ENCODE peak calls at places on chromosomes 11 and 22, in six cellular contexts. I is A549, H is IMR-90, U is HepG2, T is K562, K is GM12878. Q is an unnamed sample.

GRCh38 chr11:45388472-45388871 is 102.3 kb upstream of the SYT13 start:
- DNase-seq in T (no peak), K (no peak), I (no peak), H (no peak), U (no peak), Q (no peak)

GRCh38 chr11:77107950-77108349 is 5.3 kb downstream of the OMP start:
- DNase-seq in H (peak), I (peak), U (peak), K (no peak), T (no peak), Q (no peak)

GRCh38 chr22:42919199-42919598 is 62.1 kb upstream of the ARFGAP3 start:
- DNase-seq in T (peak), K (no peak), U (peak), I (peak), H (no peak), Q (no peak)

GRCh38 chr22:49322231-49322630 is 505.4 kb downstream of the BRD1 start:
- DNase-seq in K (no peak), H (no peak), T (no peak), I (no peak), U (no peak), Q (no peak)

GRCh38 chr11:134332189-134332631 is 422 bp downstream of the GLB1L2 start:
- DNase-seq in U (no peak), H (no peak), I (no peak), T (peak), K (no peak), Q (peak)

GRCh38 chr11:116578971-116579687 is 193.7 kb downstream of the BUD13 start:
- DNase-seq in K (no peak), U (peak), I (no peak), H (no peak), T (no peak), Q (no peak)

GRCh38 chr11:94325681-94326080 is 21.3 kb downstream of the IZUMO1R start:
- DNase-seq in H (peak), U (peak), I (peak), T (peak), K (peak), Q (peak)

GRCh38 chr22:40310081-40310770 is 36.1 kb upstream of the ADSL start:
- DNase-seq in T (no peak), U (no peak), H (peak), I (no peak), K (no peak), Q (no peak)

GRCh38 chr11:134065381-134065780 is 3.5 kb upstream of the JAM3 start:
- DNase-seq in I (no peak), U (no peak), T (no peak), H (no peak), K (no peak), Q (no peak)

GRCh38 chr11:70507466-70508230 is 109.3 kb downstream of the CTTN start:
- DNase-seq in H (no peak), K (no peak), T (no peak), U (no peak), I (no peak), Q (no peak)

GRCh38 chr11:120184946-120185677 is 25.7 kb upstream of the OAF start:
- DNase-seq in I (no peak), K (no peak), H (peak), U (peak), T (no peak), Q (no peak)

GRCh38 chr11:72528121-72528520 is 93.8 kb upstream of the CLPB start:
- DNase-seq in K (no peak), I (no peak), H (no peak), U (no peak), T (no peak), Q (no peak)

GRCh38 chr11:7571640-7572000 is 57.8 kb downstream of the PPFIBP2 start:
- DNase-seq in T (peak), I (peak), K (no peak), U (peak), H (peak), Q (peak)

GRCh38 chr11:119432484-119433368 is 9.8 kb upstream of the THY1 start:
- DNase-seq in T (no peak), I (no peak), U (no peak), K (no peak), H (peak), Q (no peak)

GRCh38 chr11:44600739-44601416 is 35.4 kb downstream of the CD82 start:
- DNase-seq in T (no peak), H (peak), U (no peak), K (no peak), I (no peak), Q (no peak)

GRCh38 chr22:32164084-32164894 is 5.2 kb upstream of the C22orf42 start:
- DNase-seq in K (no peak), T (no peak), H (no peak), I (no peak), U (no peak), Q (no peak)

GRCh38 chr11:62439785-62440602 is 21.2 kb downstream of the SCGB1A1 start:
- DNase-seq in T (peak), H (peak), U (no peak), K (no peak), I (no peak), Q (no peak)

GRCh38 chr11:84430661-84431060 is 1144.5 kb upstream of the CCDC90B start:
- DNase-seq in T (no peak), I (no peak), U (no peak), K (no peak), H (no peak), Q (no peak)

GRCh38 chr22:32932176-32932575 is 126.0 kb downstream of the SYN3 start:
- DNase-seq in T (no peak), I (no peak), K (no peak), H (peak), U (peak), Q (no peak)

GRCh38 chr11:68970921-68971636 is 9.7 kb downstream of the MRGPRD start:
- DNase-seq in K (no peak), T (no peak), H (no peak), U (no peak), I (no peak), Q (no peak)

GRCh38 chr22:35407352-35407751 is 7.4 kb downstream of the MCM5 start:
- DNase-seq in H (no peak), I (no peak), U (no peak), T (no peak), K (no peak), Q (no peak)

GRCh38 chr11:131579932-131580387 is 209.5 kb downstream of the NTM start:
- DNase-seq in I (peak), H (peak), T (peak), U (peak), K (no peak), Q (peak)
- TF ChIP-seq BHLHE40 in I (no peak), H (no peak), T (no peak), U (no peak), K (no peak), Q (no peak)

GRCh38 chr11:118152020-118152551 is 537 bp downstream of the SCN4B start:
- DNase-seq in U (no peak), K (no peak), T (no peak), I (no peak), H (no peak), Q (no peak)
- TF ChIP-seq BHLHE40 in U (no peak), K (no peak), T (no peak), I (no peak), H (no peak), Q (no peak)

GRCh38 chr11:78920329-78920728 is 345.7 kb upstream of the NARS2 start:
- DNase-seq in K (no peak), U (no peak), H (no peak), I (no peak), T (no peak), Q (no peak)

GRCh38 chr11:78926633-78927347 is 352.1 kb upstream of the NARS2 start:
- DNase-seq in K (no peak), T (no peak), H (peak), U (no peak), I (no peak), Q (no peak)

GRCh38 chr11:78927511-78927910 is 352.8 kb upstream of the NARS2 start:
- DNase-seq in K (no peak), I (no peak), H (no peak), U (no peak), T (no peak), Q (no peak)

GRCh38 chr11:78921517-78921916 is 346.9 kb upstream of the NARS2 start:
- DNase-seq in K (no peak), U (no peak), T (no peak), H (no peak), I (no peak), Q (no peak)

GRCh38 chr11:78922886-78923625 is 348.4 kb upstream of the NARS2 start:
- DNase-seq in K (no peak), U (no peak), T (no peak), I (no peak), H (no peak), Q (no peak)
- TF ChIP-seq BHLHE40 in K (no peak), U (no peak), T (no peak), I (no peak), H (no peak), Q (no peak)

DNA sequence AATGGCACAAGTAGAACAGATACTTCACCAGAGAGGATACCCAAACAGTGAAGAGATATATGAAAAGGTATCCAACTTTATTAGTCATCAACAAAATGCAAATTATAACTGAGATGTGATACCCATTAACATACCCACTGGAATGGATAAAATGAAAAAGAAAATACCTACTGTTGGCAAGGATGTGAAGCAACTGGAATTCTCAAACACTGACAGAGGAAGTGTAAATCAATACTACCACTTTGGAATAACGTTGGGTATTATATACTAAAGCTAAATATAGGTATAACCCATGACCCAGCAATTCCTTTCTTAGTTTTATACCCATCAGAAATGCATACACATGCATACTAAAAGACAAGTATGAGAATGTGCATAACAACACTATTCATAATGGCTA is 80.5 kb downstream of the RPL27A start:
- DNase-seq in I (no peak), H (no peak), T (no peak), U (no peak), K (no peak), Q (no peak)
- TF ChIP-seq BHLHE40 in I (no peak), H (no peak), T (no peak), U (no peak), K (no peak), Q (no peak)